ENCODE peak calls at places on chromosome 13, in ten cellular contexts. Z is mucosa of descending colon; I is cardiac muscle cell; W is AG09319; A is activated naive CD8-positive, alpha-beta T cell treated with anti-CD3 and anti-CD28 coated beads, Interleukin-2, amount 50 U/mL, for 24 hours; T is caudate nucleus; X is NCI-H1694 treated with DMSO at 0.1 percent for 48 hours; F is HEK293T; C is NCI-H1930; E is T-helper 17 cell. D is an unnamed sample.

GRCh38 chr13:95723428-95723827 is 46.5 kb downstream of the DNAJC3 start:
- DNase-seq in Z (no peak), I (no peak), W (no peak), A (no peak), T (no peak), X (no peak), F (no peak), C (no peak), E (no peak), D (no peak)

GRCh38 chr13:101489635-101490034 is 37.2 kb downstream of the ITGBL1 start:
- DNase-seq in Z (no peak), I (no peak), W (no peak), A (no peak), T (no peak), X (no peak), F (no peak), C (no peak), E (no peak), D (no peak)

GRCh38 chr13:35675651-35676050 is 199.2 kb upstream of the MAB21L1 start:
- DNase-seq in Z (no peak), I (no peak), W (no peak), A (no peak), T (no peak), X (peak), F (no peak), C (no peak), E (no peak), D (no peak)

GRCh38 chr13:97433727-97434416 is at the start of gene RAP2A:
- DNase-seq in Z (peak), I (peak), W (peak), A (peak), T (peak), X (peak), F (peak), C (peak), E (peak), D (peak)

GRCh38 chr13:59120297-59120843 is 1043.4 kb downstream of the DIAPH3 start:
- DNase-seq in Z (no peak), I (no peak), W (no peak), A (no peak), T (no peak), X (no peak), F (no peak), C (no peak), E (no peak), D (no peak)

GRCh38 chr13:49026851-49027250 is 51.1 kb downstream of the FNDC3A start:
- DNase-seq in Z (no peak), I (no peak), W (no peak), A (no peak), T (no peak), X (no peak), F (no peak), C (no peak), E (no peak), D (no peak)

GRCh38 chr13:31538067-31539042 is 201.0 kb upstream of the RXFP2 start:
- DNase-seq in Z (peak), I (peak), W (no peak), A (no peak), T (no peak), X (peak), F (peak), C (peak), E (no peak), D (no peak)

GRCh38 chr13:49690133-49690989 is 925 bp downstream of the EBPL start:
- DNase-seq in Z (no peak), I (no peak), W (no peak), A (no peak), T (no peak), X (peak), F (peak), C (peak), E (no peak), D (peak)

GRCh38 chr13:21216332-21216731 is 39.9 kb downstream of the MRPL57 start:
- DNase-seq in Z (no peak), I (no peak), W (no peak), A (no peak), T (no peak), X (no peak), F (no peak), C (no peak), E (no peak), D (no peak)

GRCh38 chr13:76380436-76381065 is 505.7 kb downstream of the KCTD12 start:
- DNase-seq in Z (no peak), I (no peak), W (no peak), A (no peak), T (no peak), X (no peak), F (no peak), C (no peak), E (no peak), D (no peak)

GRCh38 chr13:41398494-41399190 is 58.7 kb upstream of the RGCC start:
- DNase-seq in Z (no peak), I (no peak), W (no peak), A (no peak), T (no peak), X (no peak), F (no peak), C (no peak), E (no peak), D (no peak)

GRCh38 chr13:110187501-110188161 is 119.3 kb downstream of the COL4A1 start:
- DNase-seq in Z (no peak), I (peak), W (no peak), A (no peak), T (no peak), X (no peak), F (no peak), C (no peak), E (no peak), D (no peak)

GRCh38 chr13:33015791-33016323 is 366 bp upstream of the KL start:
- DNase-seq in Z (peak), I (peak), W (no peak), A (peak), T (no peak), X (no peak), F (peak), C (no peak), E (no peak), D (no peak)

GRCh38 chr13:106596287-106596937 is 28.5 kb upstream of the ARGLU1 start:
- DNase-seq in Z (no peak), I (no peak), W (no peak), A (no peak), T (no peak), X (no peak), F (no peak), C (no peak), E (no peak), D (no peak)

GRCh38 chr13:49214917-49215376 is 5.2 kb upstream of the MLNR start:
- DNase-seq in Z (peak), I (no peak), W (no peak), A (peak), T (no peak), X (peak), F (no peak), C (no peak), E (peak), D (peak)

GRCh38 chr13:45895880-45896279 is 44.3 kb upstream of the SIAH3 start:
- DNase-seq in Z (no peak), I (no peak), W (no peak), A (no peak), T (no peak), X (no peak), F (no peak), C (no peak), E (no peak), D (no peak)

GRCh38 chr13:111115841-111116500 is 861 bp downstream of the ARHGEF7 start:
- DNase-seq in Z (peak), I (peak), W (peak), A (no peak), T (no peak), X (no peak), F (peak), C (no peak), E (no peak), D (no peak)

GRCh38 chr13:60146491-60146890 is 17.2 kb downstream of the DIAPH3 start:
- DNase-seq in Z (no peak), I (no peak), W (no peak), A (no peak), T (no peak), X (no peak), F (no peak), C (no peak), E (no peak), D (peak)

GRCh38 chr13:102400619-102401125 is 1.2 kb downstream of the FGF14 start:
- DNase-seq in Z (no peak), I (no peak), W (no peak), A (peak), T (peak), X (no peak), F (no peak), C (no peak), E (no peak), D (no peak)

GRCh38 chr13:114100446-114101320 is 31.7 kb downstream of the RASA3 start:
- DNase-seq in Z (peak), I (peak), W (no peak), A (no peak), T (no peak), X (no peak), F (no peak), C (no peak), E (no peak), D (no peak)

GRCh38 chr13:40563350-40564125 is 102.9 kb downstream of the FOXO1 start:
- DNase-seq in Z (no peak), I (peak), W (no peak), A (no peak), T (no peak), X (no peak), F (no peak), C (no peak), E (no peak), D (no peak)

GRCh38 chr13:80314711-80315505 is 26.0 kb downstream of the SPRY2 start:
- DNase-seq in Z (no peak), I (no peak), W (no peak), A (no peak), T (no peak), X (no peak), F (no peak), C (no peak), E (no peak), D (no peak)

GRCh38 chr13:113854238-113855011 is 9.5 kb downstream of the GAS6 start:
- DNase-seq in Z (peak), I (no peak), W (no peak), A (no peak), T (no peak), X (no peak), F (no peak), C (no peak), E (no peak), D (no peak)

GRCh38 chr13:41693434-41693833 is 236.1 kb downstream of the RGCC start:
- DNase-seq in Z (no peak), I (no peak), W (no peak), A (no peak), T (no peak), X (no peak), F (no peak), C (no peak), E (no peak), D (no peak)

GRCh38 chr13:50410921-50411712 is 395.9 kb downstream of the KCNRG start:
- DNase-seq in Z (no peak), I (peak), W (no peak), A (peak), T (no peak), X (no peak), F (peak), C (no peak), E (no peak), D (no peak)

GRCh38 chr13:88074794-88075509 is 403.8 kb downstream of the SLITRK5 start:
- DNase-seq in Z (no peak), I (no peak), W (peak), A (no peak), T (no peak), X (no peak), F (no peak), C (no peak), E (no peak), D (no peak)

GRCh38 chr13:110936519-110936918 is 21.6 kb upstream of the ANKRD10 start:
- DNase-seq in Z (no peak), I (no peak), W (no peak), A (no peak), T (no peak), X (no peak), F (no peak), C (no peak), E (no peak), D (no peak)